ENCODE peak calls at places on chromosomes 1 and 21, in seven cellular contexts. I, B, Z, Q, U, E and H are unnamed samples.

GRCh38 chr21:44949161-44950015 is 9.6 kb downstream of the SLX9 start:
- DNase-seq in I (peak), B (peak), Z (no peak), Q (peak), U (no peak), E (peak), H (no peak)

GRCh38 chr1:4741876-4742423 is 87.5 kb downstream of the AJAP1 start:
- DNase-seq in I (no peak), B (no peak), Z (no peak), Q (no peak), U (no peak), E (no peak), H (no peak)

GRCh38 chr1:61332196-61332753 is 249.9 kb downstream of the NFIA start:
- DNase-seq in I (no peak), B (no peak), Z (no peak), Q (no peak), U (no peak), E (no peak), H (no peak)

GRCh38 chr1:202716654-202717053 is 6.4 kb upstream of the SYT2 start:
- DNase-seq in I (no peak), B (no peak), Z (no peak), Q (no peak), U (no peak), E (no peak), H (no peak)

GRCh38 chr1:52403566-52404115 is 582 bp downstream of the ORC1 start:
- DNase-seq in I (peak), B (peak), Z (peak), Q (peak), U (no peak), E (peak), H (peak)

GRCh38 chr1:51498924-51499323 is 20.1 kb downstream of the EPS15 start:
- DNase-seq in I (no peak), B (no peak), Z (no peak), Q (no peak), U (no peak), E (no peak), H (no peak)

GRCh38 chr1:110786802-110787327 is 86.1 kb upstream of the CD53 start:
- DNase-seq in I (no peak), B (no peak), Z (no peak), Q (no peak), U (no peak), E (no peak), H (no peak)

GRCh38 chr1:154778280-154778679 is 91.8 kb downstream of the KCNN3 start:
- DNase-seq in I (no peak), B (no peak), Z (no peak), Q (no peak), U (no peak), E (no peak), H (no peak)

GRCh38 chr1:27366411-27367159 is at the start of gene MAP3K6:
- DNase-seq in I (peak), B (peak), Z (no peak), Q (peak), U (peak), E (peak), H (no peak)

GRCh38 chr1:243580072-243580471 is 270.0 kb downstream of the AKT3 start:
- DNase-seq in I (no peak), B (no peak), Z (no peak), Q (peak), U (no peak), E (no peak), H (no peak)

GRCh38 chr1:30822966-30823581 is 65.5 kb upstream of the LAPTM5 start:
- DNase-seq in I (no peak), B (no peak), Z (no peak), Q (no peak), U (no peak), E (no peak), H (no peak)

GRCh38 chr1:100387209-100387608 is 34.9 kb downstream of the CDC14A start:
- DNase-seq in I (no peak), B (no peak), Z (no peak), Q (peak), U (no peak), E (no peak), H (no peak)

GRCh38 chr1:33342041-33342723 is 21.3 kb upstream of the A3GALT2 start:
- DNase-seq in I (peak), B (peak), Z (peak), Q (peak), U (peak), E (peak), H (peak)

GRCh38 chr1:48955774-48956173 is 179.1 kb upstream of the BEND5 start:
- DNase-seq in I (peak), B (no peak), Z (no peak), Q (no peak), U (no peak), E (no peak), H (no peak)

GRCh38 chr1:86703696-86704455 is 500 bp upstream of the SH3GLB1 start:
- DNase-seq in I (no peak), B (peak), Z (no peak), Q (no peak), U (no peak), E (no peak), H (no peak)

GRCh38 chr1:16318544-16318943 is 33.7 kb downstream of the FBXO42 start:
- DNase-seq in I (no peak), B (no peak), Z (no peak), Q (no peak), U (no peak), E (no peak), H (peak)

GRCh38 chr1:33972676-33973395 is 109.0 kb downstream of the HMGB4 start:
- DNase-seq in I (no peak), B (no peak), Z (no peak), Q (peak), U (no peak), E (no peak), H (peak)

GRCh38 chr1:209802117-209802779 is 3.7 kb downstream of the IRF6 start:
- DNase-seq in I (no peak), B (no peak), Z (no peak), Q (no peak), U (no peak), E (no peak), H (no peak)

GRCh38 chr1:172823534-172823933 is 164.6 kb downstream of the FASLG start:
- DNase-seq in I (no peak), B (no peak), Z (no peak), Q (peak), U (no peak), E (peak), H (no peak)

GRCh38 chr1:161084205-161084988 is 5.0 kb downstream of the NECTIN4 start:
- DNase-seq in I (no peak), B (no peak), Z (no peak), Q (peak), U (no peak), E (no peak), H (no peak)

GRCh38 chr1:162561616-162562451 is at the start of gene UAP1:
- DNase-seq in I (no peak), B (no peak), Z (no peak), Q (no peak), U (no peak), E (no peak), H (no peak)

GRCh38 chr1:173052681-173053196 is 2.0 kb upstream of the TNFSF18 start:
- DNase-seq in I (peak), B (no peak), Z (no peak), Q (no peak), U (no peak), E (no peak), H (no peak)

GRCh38 chr1:37307907-37308570 is 166.3 kb upstream of the ZC3H12A start:
- DNase-seq in I (no peak), B (no peak), Z (no peak), Q (no peak), U (no peak), E (no peak), H (no peak)

GRCh38 chr1:151993084-151993733 is 450 bp downstream of the S100A10 start:
- DNase-seq in I (peak), B (peak), Z (no peak), Q (no peak), U (no peak), E (peak), H (no peak)

GRCh38 chr1:227330709-227331108 is 12.4 kb upstream of the CDC42BPA start:
- DNase-seq in I (no peak), B (no peak), Z (no peak), Q (peak), U (no peak), E (no peak), H (peak)

GRCh38 chr1:203663820-203664219 is 37.2 kb downstream of the ATP2B4 start:
- DNase-seq in I (no peak), B (no peak), Z (no peak), Q (peak), U (no peak), E (no peak), H (no peak)

GRCh38 chr1:36155560-36156328 is at the start of gene MAP7D1:
- DNase-seq in I (peak), B (peak), Z (no peak), Q (peak), U (no peak), E (peak), H (no peak)

GRCh38 chr1:227210604-227211003 is 107.7 kb downstream of the CDC42BPA start:
- DNase-seq in I (no peak), B (no peak), Z (no peak), Q (no peak), U (no peak), E (no peak), H (no peak)

GRCh38 chr1:241702436-241702835 is 50.4 kb downstream of the WDR64 start:
- DNase-seq in I (no peak), B (no peak), Z (no peak), Q (peak), U (no peak), E (peak), H (peak)

GRCh38 chr1:222171005-222171404 is 376.9 kb downstream of the HHIPL2 start:
- DNase-seq in I (no peak), B (peak), Z (peak), Q (peak), U (no peak), E (peak), H (peak)

DNA sequence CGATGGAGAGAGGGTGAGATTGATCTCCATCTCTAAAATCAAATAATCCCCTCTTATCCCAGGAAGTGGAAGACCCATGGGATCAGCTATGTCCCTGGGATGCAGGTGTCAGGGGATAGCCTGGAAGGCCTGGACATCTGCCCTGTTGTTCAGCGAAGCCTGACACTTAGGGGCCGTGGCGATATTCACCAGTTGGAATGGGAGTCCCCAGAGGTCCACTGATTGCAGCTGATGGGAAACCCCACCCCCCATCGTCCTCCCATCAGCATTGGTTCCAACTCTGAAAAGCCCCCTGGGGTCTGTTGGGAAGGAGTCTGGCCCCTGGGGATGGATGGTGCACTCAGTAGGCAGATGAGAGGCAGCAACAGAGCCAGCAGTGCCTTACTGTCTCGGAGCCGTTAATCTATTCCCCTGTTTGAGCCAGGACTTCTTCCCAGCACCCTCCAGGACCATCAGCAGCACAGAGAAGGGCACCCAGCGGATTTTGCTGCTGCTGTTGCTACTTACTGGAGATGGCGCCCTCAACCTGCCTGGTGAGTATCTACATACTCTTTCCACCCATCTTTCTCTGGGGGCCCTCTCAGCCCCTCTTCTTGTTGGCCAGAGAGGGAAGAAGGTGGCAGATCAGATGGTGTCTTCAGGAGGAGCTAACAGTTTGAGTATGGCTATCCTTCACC is 13.4 kb downstream of the CATSPER4 start:
- DNase-seq in I (no peak), B (no peak), Z (no peak), Q (no peak), U (no peak), E (no peak), H (no peak)
- TF ChIP-seq CTCF in I (no peak), B (no peak), Z (no peak), Q (no peak), U (no peak), E (no peak), H (no peak)

GRCh38 chr1:75134656-75134938 is 409 bp downstream of the LHX8 start:
- DNase-seq in I (no peak), B (no peak), Z (no peak), Q (no peak), U (no peak), E (no peak), H (no peak)
- H3K4me3 ChIP-seq in I (no peak), B (peak), Z (no peak), Q (no peak), U (no peak), E (peak), H (no peak)

GRCh38 chr1:229002451-229002960 is 267.2 kb downstream of the RHOU start:
- DNase-seq in I (no peak), B (no peak), Z (no peak), Q (no peak), U (no peak), E (no peak), H (no peak)
- TF ChIP-seq CTCF in I (no peak), B (no peak), Z (no peak), Q (no peak), U (no peak), E (no peak), H (no peak)

GRCh38 chr1:150567717-150568561 is 11.5 kb downstream of the MCL1 start:
- DNase-seq in I (peak), B (peak), Z (peak), Q (peak), U (peak), E (peak), H (peak)
- H3K4me3 ChIP-seq in I (peak), B (peak), Z (no peak), Q (peak), U (peak), E (no peak), H (no peak)

GRCh38 chr1:234979316-234980223 is 149.1 kb downstream of the TOMM20 start:
- DNase-seq in I (no peak), B (no peak), Z (no peak), Q (no peak), U (no peak), E (no peak), H (no peak)

GRCh38 chr1:234980224-234980656 is 148.4 kb downstream of the TOMM20 start:
- DNase-seq in I (no peak), B (no peak), Z (no peak), Q (no peak), U (no peak), E (no peak), H (no peak)

GRCh38 chr1:234976880-234977680 is 151.6 kb downstream of the TOMM20 start:
- DNase-seq in I (no peak), B (no peak), Z (no peak), Q (no peak), U (no peak), E (no peak), H (no peak)

GRCh38 chr1:234977891-234978396 is 150.7 kb downstream of the TOMM20 start:
- DNase-seq in I (no peak), B (no peak), Z (no peak), Q (no peak), U (no peak), E (peak), H (no peak)

GRCh38 chr1:234978397-234979291 is 150.0 kb downstream of the TOMM20 start:
- DNase-seq in I (no peak), B (no peak), Z (no peak), Q (peak), U (no peak), E (peak), H (no peak)
- TF ChIP-seq CTCF in I (no peak), B (peak), Z (no peak), Q (peak), U (peak), E (no peak), H (no peak)

DNA sequence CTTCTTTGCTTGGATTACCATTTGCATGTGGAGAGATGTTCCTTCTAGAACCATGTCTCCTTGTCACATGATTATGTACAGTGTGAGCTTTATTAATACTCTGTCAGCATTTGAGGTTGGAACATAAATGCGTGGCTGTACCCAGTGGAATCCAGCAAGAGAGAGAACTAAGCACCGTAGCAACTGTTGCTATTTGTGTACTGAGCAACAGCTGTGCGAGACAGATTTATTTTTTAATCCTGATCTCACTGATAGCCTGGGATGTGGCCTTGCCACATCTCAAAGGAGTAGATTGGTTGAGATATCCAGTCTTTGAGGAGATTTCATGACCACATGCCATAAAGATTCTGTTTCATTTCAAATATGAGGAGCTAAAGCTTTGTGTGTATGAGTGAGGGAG is 43.4 kb downstream of the KIF1B start:
- DNase-seq in I (no peak), B (no peak), Z (peak), Q (peak), U (peak), E (peak), H (peak)
- H3K4me3 ChIP-seq in I (no peak), B (no peak), Z (no peak), Q (no peak), U (no peak), E (no peak), H (no peak)

GRCh38 chr1:58813801-58814200 is 30.0 kb upstream of the JUN start:
- DNase-seq in I (no peak), B (no peak), Z (no peak), Q (no peak), U (no peak), E (no peak), H (no peak)

GRCh38 chr1:58814251-58815068 is 30.6 kb upstream of the JUN start:
- DNase-seq in I (peak), B (peak), Z (no peak), Q (peak), U (no peak), E (no peak), H (no peak)

GRCh38 chr1:58816072-58816746 is 32.4 kb upstream of the JUN start:
- DNase-seq in I (peak), B (peak), Z (no peak), Q (peak), U (peak), E (peak), H (peak)

GRCh38 chr1:58815680-58816071 is 31.8 kb upstream of the JUN start:
- DNase-seq in I (peak), B (peak), Z (no peak), Q (no peak), U (no peak), E (peak), H (no peak)

GRCh38 chr1:58815069-58815679 is 31.3 kb upstream of the JUN start:
- DNase-seq in I (peak), B (peak), Z (peak), Q (peak), U (peak), E (peak), H (peak)
- TF ChIP-seq CTCF in I (no peak), B (no peak), Z (no peak), Q (no peak), U (no peak), E (no peak), H (no peak)

GRCh38 chr1:67916439-67916886 is 83.2 kb upstream of the GNG12 start:
- DNase-seq in I (no peak), B (no peak), Z (no peak), Q (no peak), U (no peak), E (no peak), H (no peak)
- H3K4me3 ChIP-seq in I (no peak), B (no peak), Z (no peak), Q (no peak), U (no peak), E (no peak), H (no peak)

DNA sequence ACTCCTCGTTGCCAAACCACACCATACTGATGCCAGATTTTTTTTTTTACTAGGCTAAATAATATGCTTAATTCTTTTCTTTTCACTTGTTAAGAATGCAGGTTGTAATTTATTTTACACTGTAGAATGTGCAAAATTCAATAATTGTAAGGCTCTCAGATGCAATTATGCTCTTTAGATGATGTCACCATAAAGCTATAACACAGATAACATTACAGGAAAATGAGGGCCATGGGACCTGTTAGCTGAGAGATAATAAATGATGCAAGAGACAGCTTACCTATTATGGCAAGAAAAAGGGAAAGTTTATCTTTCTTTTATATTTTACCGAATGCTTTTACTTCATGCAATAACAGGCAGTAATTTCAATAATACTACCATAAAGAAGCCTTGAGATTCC is 35.4 kb downstream of the CHRM3 start:
- DNase-seq in I (no peak), B (no peak), Z (no peak), Q (no peak), U (no peak), E (no peak), H (no peak)
- TF ChIP-seq CTCF in I (no peak), B (no peak), Z (no peak), Q (no peak), U (no peak), E (no peak), H (no peak)